ENCODE peak calls at places on chromosome 9, in seven cellular contexts. A, G, I, K, E, C and F are unnamed samples.
A peak's percentile ranks its signal among the peaks of the same experiment; 100 is the strongest.

GRCh38 chr9:469672-470040 is 255.0 kb downstream of the DOCK8 start:
- DNase-seq in A (no peak), G (peak; percentile 72), I (peak; percentile 47), K (no peak), E (no peak), C (no peak), F (no peak)

GRCh38 chr9:17962747-17963146 is 383.9 kb downstream of the SH3GL2 start:
- DNase-seq in A (no peak), G (no peak), I (peak; percentile 11), K (peak; percentile 37), E (no peak), C (no peak), F (no peak)

GRCh38 chr9:27353405-27354229 is 56.7 kb upstream of the EQTN start:
- DNase-seq in A (peak; percentile 70), G (peak; percentile 64), I (no peak), K (no peak), E (no peak), C (no peak), F (peak; percentile 18)

GRCh38 chr9:69140123-69140741 is 33.8 kb upstream of the TJP2 start:
- DNase-seq in A (peak; percentile 27), G (no peak), I (no peak), K (no peak), E (no peak), C (no peak), F (no peak)

GRCh38 chr9:104748359-104749031 is 1.0 kb downstream of the NIPSNAP3A start:
- DNase-seq in A (no peak), G (no peak), I (no peak), K (no peak), E (no peak), C (no peak), F (no peak)

GRCh38 chr9:36401179-36401740 is 1.2 kb upstream of the RNF38 start:
- DNase-seq in A (no peak), G (no peak), I (peak; percentile 79), K (no peak), E (peak; percentile 44), C (no peak), F (no peak)

GRCh38 chr9:90344013-90344412 is 298.6 kb downstream of the DIRAS2 start:
- DNase-seq in A (no peak), G (no peak), I (no peak), K (no peak), E (no peak), C (no peak), F (no peak)

GRCh38 chr9:77848897-77849296 is 182.7 kb downstream of the GNAQ start:
- DNase-seq in A (no peak), G (no peak), I (peak; percentile 36), K (peak; percentile 84), E (no peak), C (peak; percentile 68), F (no peak)

GRCh38 chr9:69660304-69660703 is 11.9 kb downstream of the APBA1 start:
- DNase-seq in A (no peak), G (no peak), I (no peak), K (no peak), E (no peak), C (no peak), F (no peak)

GRCh38 chr9:86093788-86094555 is 5.4 kb downstream of the GOLM1 start:
- DNase-seq in A (peak; percentile 58), G (no peak), I (peak; percentile 87), K (no peak), E (peak; percentile 33), C (no peak), F (no peak)

GRCh38 chr9:131584858-131585257 is 39.5 kb downstream of the PRRT1B start:
- DNase-seq in A (no peak), G (no peak), I (no peak), K (no peak), E (no peak), C (no peak), F (no peak)
- H3K4me3 ChIP-seq in A (no peak overlapping the region), G (no peak overlapping the region), I (no peak overlapping the region), K (no peak overlapping the region), E (no peak overlapping the region), C (no peak overlapping the region), F (no peak overlapping the region)

DNA sequence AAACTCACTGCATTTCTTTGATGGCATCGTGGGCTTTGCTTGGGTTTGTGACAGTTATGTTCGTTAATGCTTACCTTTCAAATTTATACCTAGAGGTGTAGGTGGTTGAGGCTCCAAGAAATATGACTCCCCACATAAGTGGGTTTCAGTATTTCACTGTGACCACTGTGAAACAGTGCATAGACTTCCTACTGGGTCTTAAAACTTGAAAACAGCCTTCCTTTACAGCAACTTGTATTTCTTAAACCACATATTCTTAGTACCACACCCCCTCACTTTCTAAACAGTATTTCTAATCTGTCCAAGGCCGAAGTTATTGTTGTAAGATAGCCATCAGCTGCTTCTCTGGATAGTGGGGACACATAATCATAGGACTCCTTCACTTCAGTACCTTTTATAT is 48.3 kb downstream of the TMEFF1 start:
- DNase-seq in A (no peak), G (peak; percentile 5), I (no peak), K (no peak), E (no peak), C (no peak), F (peak; percentile 44)
- H3K4me3 ChIP-seq in A (no peak overlapping the region), G (no peak overlapping the region), I (no peak overlapping the region), K (no peak overlapping the region), E (no peak overlapping the region), C (no peak overlapping the region), F (no peak overlapping the region)

GRCh38 chr9:120965344-120966004 is 38.9 kb upstream of the TRAF1 start:
- DNase-seq in A (no peak), G (no peak), I (no peak), K (no peak), E (no peak), C (no peak), F (no peak)
- H3K4me3 ChIP-seq in A (no peak overlapping the region), G (no peak overlapping the region), I (no peak overlapping the region), K (no peak overlapping the region), E (no peak overlapping the region), C (no peak overlapping the region), F (no peak overlapping the region)

GRCh38 chr9:136655244-136656225 is 7.2 kb upstream of the EGFL7 start:
- DNase-seq in A (no peak), G (no peak), I (no peak), K (no peak), E (no peak), C (no peak), F (no peak)
- H3K4me3 ChIP-seq in A (no peak overlapping the region), G (no peak overlapping the region), I (no peak overlapping the region), K (no peak overlapping the region), E (no peak overlapping the region), C (no peak overlapping the region), F (no peak overlapping the region)